ENCODE peak calls at places on chromosomes 5 and 9, in seven cellular contexts. Q is Panc1, X is heart left ventricle, B is endodermal cell, R is endothelial cell of umbilical vein, M is stomach, L is breast epithelium. K is an unnamed sample.

GRCh38 chr5:56669534-56670483 is 145.5 kb upstream of the MAP3K1 start:
- DNase-seq in Q (no peak), X (peak; percentile 52), B (peak; percentile 56), R (no peak), M (peak; percentile 83), L (peak; percentile 82), K (peak; percentile 52)

GRCh38 chr5:74122175-74122574 is 496.2 kb downstream of the ARHGEF28 start:
- DNase-seq in Q (no peak), X (no peak), B (no peak), R (peak; percentile 67), M (no peak), L (no peak), K (no peak)

GRCh38 chr5:178090856-178091255 is 22.5 kb upstream of the N4BP3 start:
- DNase-seq in Q (no peak), X (no peak), B (no peak), R (no peak), M (no peak), L (no peak), K (no peak)

GRCh38 chr9:115746496-115746895 is 407.1 kb upstream of the PAPPA start:
- DNase-seq in Q (no peak), X (no peak), B (no peak), R (no peak), M (no peak), L (no peak), K (no peak)

GRCh38 chr9:131733601-131734061 is 6.2 kb downstream of the RAPGEF1 start:
- DNase-seq in Q (no peak), X (no peak), B (peak; percentile 54), R (peak; percentile 97), M (peak; percentile 35), L (peak; percentile 71), K (peak; percentile 69)

GRCh38 chr9:89579741-89580395 is 24.9 kb upstream of the GADD45G start:
- DNase-seq in Q (no peak), X (no peak), B (no peak), R (no peak), M (no peak), L (no peak), K (no peak)

GRCh38 chr5:3389471-3390026 is 206.1 kb upstream of the IRX1 start:
- DNase-seq in Q (no peak), X (no peak), B (no peak), R (no peak), M (no peak), L (no peak), K (no peak)

GRCh38 chr5:123181394-123181801 is 92.4 kb downstream of the PRDM6 start:
- DNase-seq in Q (no peak), X (no peak), B (no peak), R (no peak), M (no peak), L (no peak), K (no peak)

GRCh38 chr5:146073239-146073900 is 32.0 kb downstream of the PLAC8L1 start:
- DNase-seq in Q (no peak), X (no peak), B (peak; percentile 87), R (no peak), M (no peak), L (no peak), K (no peak)

GRCh38 chr5:173513521-173513991 is 102.9 kb downstream of the BOD1 start:
- DNase-seq in Q (no peak), X (no peak), B (no peak), R (no peak), M (no peak), L (no peak), K (no peak)

GRCh38 chr9:118230319-118230718 is 526.1 kb downstream of the TLR4 start:
- DNase-seq in Q (no peak), X (no peak), B (no peak), R (no peak), M (no peak), L (no peak), K (no peak)

GRCh38 chr9:123843703-123844102 is 86.2 kb downstream of the DENND1A start:
- DNase-seq in Q (no peak), X (no peak), B (no peak), R (no peak), M (no peak), L (no peak), K (no peak)

GRCh38 chr9:4855861-4856260 is 63.1 kb downstream of the RCL1 start:
- DNase-seq in Q (no peak), X (no peak), B (no peak), R (no peak), M (no peak), L (no peak), K (no peak)

GRCh38 chr9:127411122-127411521 is 13.1 kb upstream of the ZNF79 start:
- DNase-seq in Q (no peak), X (no peak), B (no peak), R (no peak), M (no peak), L (no peak), K (no peak)

GRCh38 chr5:44048268-44048984 is 340.8 kb downstream of the FGF10 start:
- DNase-seq in Q (no peak), X (no peak), B (no peak), R (no peak), M (no peak), L (no peak), K (no peak)

GRCh38 chr5:38426986-38427950 is 129.2 kb downstream of the LIFR start:
- DNase-seq in Q (no peak), X (no peak), B (no peak), R (no peak), M (no peak), L (no peak), K (no peak)

GRCh38 chr5:96115467-96115812 is 153.8 kb upstream of the ELL2 start:
- DNase-seq in Q (no peak), X (no peak), B (no peak), R (peak; percentile 63), M (no peak), L (no peak), K (no peak)

GRCh38 chr9:38388283-38389223 is 3.9 kb upstream of the ALDH1B1 start:
- DNase-seq in Q (no peak), X (no peak), B (no peak), R (no peak), M (no peak), L (peak; percentile 25), K (no peak)

GRCh38 chr5:127754727-127755126 is 51.5 kb downstream of the CCDC192 start:
- DNase-seq in Q (no peak), X (no peak), B (no peak), R (no peak), M (peak; percentile 39), L (no peak), K (no peak)

GRCh38 chr9:121720992-121721350 is 69.5 kb downstream of the DAB2IP start:
- DNase-seq in Q (no peak), X (no peak), B (no peak), R (peak; percentile 21), M (no peak), L (no peak), K (no peak)

GRCh38 chr5:89606901-89607554 is 724.0 kb upstream of the MEF2C start:
- DNase-seq in Q (no peak), X (no peak), B (peak; percentile 42), R (no peak), M (no peak), L (no peak), K (no peak)

GRCh38 chr5:73960023-73960422 is 334.0 kb downstream of the ARHGEF28 start:
- DNase-seq in Q (no peak), X (no peak), B (no peak), R (no peak), M (no peak), L (no peak), K (no peak)

GRCh38 chr5:38079625-38080402 is 178.5 kb upstream of the EGFLAM start:
- DNase-seq in Q (no peak), X (no peak), B (no peak), R (no peak), M (no peak), L (no peak), K (no peak)

DNA sequence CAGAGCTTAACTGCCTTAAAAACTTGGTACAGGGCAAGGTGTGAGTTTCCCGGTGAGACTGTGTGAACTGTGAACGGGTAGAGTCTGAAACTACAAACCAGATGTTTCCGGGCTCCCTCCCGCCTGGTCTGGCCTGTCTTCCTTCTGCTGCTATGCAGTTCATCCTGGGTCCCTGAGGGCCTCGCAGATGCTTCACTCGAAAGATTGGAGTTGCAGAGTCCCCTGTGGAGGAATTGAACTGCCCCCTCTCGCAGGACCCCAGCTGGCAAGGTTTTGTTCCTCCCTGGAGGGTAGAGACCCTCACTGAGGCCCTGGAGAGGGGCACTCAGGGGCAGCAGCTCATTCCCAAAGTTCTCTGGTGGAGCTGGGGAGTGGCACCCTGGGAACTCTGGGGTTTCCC is 533 bp downstream of the DCANP1 start:
- DNase-seq in Q (no peak), X (peak; percentile 9), B (no peak), R (no peak), M (no peak), L (no peak), K (no peak)
- H3K4me1 ChIP-seq in Q (no peaks in the 10 kb centered on the region), X (no peaks in the 10 kb centered on the region), B (peaks cover 28% of the 10 kb centered on the region), R (no peaks in the 10 kb centered on the region), M (peaks cover 15% of the 10 kb centered on the region), L (no peaks in the 10 kb centered on the region), K (no peaks in the 10 kb centered on the region)

DNA sequence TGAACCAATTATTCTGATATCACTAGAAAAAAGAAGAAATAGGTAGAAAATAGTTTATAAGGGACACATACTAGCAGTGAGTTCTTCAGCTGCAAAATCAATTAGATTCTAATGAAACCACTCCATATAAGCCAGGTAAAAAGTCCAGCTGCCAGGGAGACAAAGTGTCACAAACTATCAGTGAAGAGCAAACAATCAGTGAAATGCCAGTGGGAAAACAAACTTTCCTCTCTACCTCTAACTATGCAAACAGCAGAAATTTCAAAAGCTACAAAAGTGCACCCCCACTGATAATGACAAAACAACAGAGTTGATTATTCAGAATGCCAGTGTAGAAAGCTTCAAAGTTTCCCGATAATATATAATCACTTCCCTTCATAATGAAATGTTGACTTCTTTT is 637.2 kb upstream of the ITGA1 start:
- DNase-seq in Q (no peak), X (no peak), B (no peak), R (no peak), M (peak; percentile 29), L (no peak), K (no peak)
- TF ChIP-seq CTCF in Q (no peak), X (no peak), B (no peak), R (no peak), M (no peak), L (no peak), K (no peak)

GRCh38 chr5:120471971-120472370 is 7.9 kb downstream of the PRR16 start:
- DNase-seq in Q (no peak), X (no peak), B (no peak), R (no peak), M (no peak), L (no peak), K (no peak)
- H3K4me1 ChIP-seq in Q (no peaks in the 10 kb centered on the region), X (no peaks in the 10 kb centered on the region), B (no peaks in the 10 kb centered on the region), R (no peaks in the 10 kb centered on the region), M (no peaks in the 10 kb centered on the region), L (no peaks in the 10 kb centered on the region), K (no peaks in the 10 kb centered on the region)

GRCh38 chr9:113320051-113320450 is 16.9 kb upstream of the RNF183 start:
- DNase-seq in Q (no peak), X (no peak), B (peak; percentile 8), R (no peak), M (no peak), L (no peak), K (no peak)

GRCh38 chr9:113313276-113313675 is 10.1 kb upstream of the RNF183 start:
- DNase-seq in Q (no peak), X (no peak), B (peak; percentile 12), R (no peak), M (no peak), L (no peak), K (no peak)

GRCh38 chr9:113316032-113316431 is 12.9 kb upstream of the RNF183 start:
- DNase-seq in Q (no peak), X (no peak), B (peak; percentile 13), R (no peak), M (no peak), L (no peak), K (no peak)

GRCh38 chr9:113319054-113319453 is 15.9 kb upstream of the RNF183 start:
- DNase-seq in Q (no peak), X (no peak), B (no peak), R (no peak), M (no peak), L (no peak), K (no peak)

GRCh38 chr9:113317777-113318176 is 14.6 kb upstream of the RNF183 start:
- DNase-seq in Q (no peak), X (no peak), B (peak; percentile 24), R (no peak), M (no peak), L (no peak), K (no peak)
- TF ChIP-seq CTCF in Q (peak; percentile 15), X (no peak), B (peak; percentile 62), R (no peak), M (no peak), L (no peak), K (no peak)

K was measured in mucosa of descending colon.